ENCODE peak calls at places on chromosomes 6 and 20, in seven cellular contexts. W, H, J, Q, I, E and O are unnamed samples. For H3K4me1, the result is how much of the 10 kb centered on the place peaks cover.

GRCh38 chr6:78701407-78701806 is 165.9 kb upstream of the IRAK1BP1 start:
- DNase-seq in W (no peak), H (no peak), J (no peak), Q (no peak), I (no peak), E (no peak), O (no peak)

GRCh38 chr6:41093729-41094128 is 21.0 kb downstream of the NFYA start:
- DNase-seq in W (no peak), H (no peak), J (no peak), Q (no peak), I (no peak), E (no peak), O (no peak)

GRCh38 chr20:58025233-58025632 is 203.2 kb downstream of the ANKRD60 start:
- DNase-seq in W (no peak), H (no peak), J (no peak), Q (no peak), I (peak), E (no peak), O (no peak)

GRCh38 chr20:34415079-34415478 is 52.0 kb downstream of the ITCH start:
- DNase-seq in W (no peak), H (no peak), J (peak), Q (no peak), I (no peak), E (no peak), O (no peak)

GRCh38 chr20:60446273-60447111 is 488.3 kb downstream of the CDH26 start:
- DNase-seq in W (no peak), H (no peak), J (no peak), Q (no peak), I (no peak), E (no peak), O (no peak)

GRCh38 chr20:48189177-48189576 is 403.9 kb upstream of the SULF2 start:
- DNase-seq in W (no peak), H (peak), J (peak), Q (no peak), I (no peak), E (peak), O (no peak)

GRCh38 chr20:58980711-58981563 is at the start of gene NELFCD:
- DNase-seq in W (peak), H (peak), J (peak), Q (peak), I (peak), E (peak), O (peak)

GRCh38 chr6:145271086-145271485 is 464.2 kb downstream of the EPM2A start:
- DNase-seq in W (no peak), H (no peak), J (no peak), Q (no peak), I (no peak), E (no peak), O (no peak)

GRCh38 chr6:14664616-14665315 is 547.2 kb downstream of the CD83 start:
- DNase-seq in W (no peak), H (peak), J (peak), Q (peak), I (no peak), E (no peak), O (no peak)

GRCh38 chr6:141421378-141421777 is 711.3 kb upstream of the GJE1 start:
- DNase-seq in W (no peak), H (no peak), J (no peak), Q (no peak), I (no peak), E (no peak), O (no peak)

GRCh38 chr6:19836799-19837510 is at the start of gene ID4:
- DNase-seq in W (peak), H (peak), J (no peak), Q (peak), I (peak), E (no peak), O (peak)

GRCh38 chr6:139342957-139343750 is 31.3 kb downstream of the CITED2 start:
- DNase-seq in W (no peak), H (no peak), J (no peak), Q (no peak), I (no peak), E (no peak), O (no peak)

GRCh38 chr6:26521485-26522391 is 16.4 kb upstream of the HMGN4 start:
- DNase-seq in W (peak), H (peak), J (peak), Q (peak), I (peak), E (no peak), O (peak)
- TF ChIP-seq CTCF in W (peak), H (peak), J (peak), Q (peak), I (peak), E (peak), O (peak)

GRCh38 chr6:146990821-146991798 is 213.1 kb upstream of the STXBP5 start:
- DNase-seq in W (no peak), H (no peak), J (no peak), Q (no peak), I (no peak), E (peak), O (no peak)
- H3K27ac ChIP-seq in W (no peak), H (no peak), J (no peak), Q (no peak), I (no peak), E (no peak), O (no peak)

GRCh38 chr6:87181903-87182302 is 26.5 kb downstream of the ZNF292 start:
- DNase-seq in W (no peak), H (no peak), J (no peak), Q (no peak), I (no peak), E (no peak), O (no peak)

GRCh38 chr6:87184762-87185250 is 29.4 kb downstream of the ZNF292 start:
- DNase-seq in W (no peak), H (no peak), J (no peak), Q (no peak), I (no peak), E (peak), O (no peak)

GRCh38 chr6:87182321-87182720 is 27.0 kb downstream of the ZNF292 start:
- DNase-seq in W (no peak), H (no peak), J (no peak), Q (no peak), I (no peak), E (no peak), O (no peak)

GRCh38 chr6:87183687-87184086 is 28.3 kb downstream of the ZNF292 start:
- DNase-seq in W (no peak), H (no peak), J (no peak), Q (no peak), I (no peak), E (no peak), O (no peak)

GRCh38 chr6:87182940-87183339 is 27.6 kb downstream of the ZNF292 start:
- DNase-seq in W (no peak), H (no peak), J (no peak), Q (no peak), I (no peak), E (no peak), O (no peak)
- H3K4me1 ChIP-seq in W (under half), H (under half), J (under half), Q (under half), I (under half), E (under half), O (under half)

GRCh38 chr6:54621285-54621684 is 225.3 kb upstream of the FAM83B start:
- DNase-seq in W (peak), H (no peak), J (no peak), Q (no peak), I (no peak), E (no peak), O (no peak)
- TF ChIP-seq CTCF in W (no peak), H (peak), J (no peak), Q (peak), I (no peak), E (no peak), O (peak)

DNA sequence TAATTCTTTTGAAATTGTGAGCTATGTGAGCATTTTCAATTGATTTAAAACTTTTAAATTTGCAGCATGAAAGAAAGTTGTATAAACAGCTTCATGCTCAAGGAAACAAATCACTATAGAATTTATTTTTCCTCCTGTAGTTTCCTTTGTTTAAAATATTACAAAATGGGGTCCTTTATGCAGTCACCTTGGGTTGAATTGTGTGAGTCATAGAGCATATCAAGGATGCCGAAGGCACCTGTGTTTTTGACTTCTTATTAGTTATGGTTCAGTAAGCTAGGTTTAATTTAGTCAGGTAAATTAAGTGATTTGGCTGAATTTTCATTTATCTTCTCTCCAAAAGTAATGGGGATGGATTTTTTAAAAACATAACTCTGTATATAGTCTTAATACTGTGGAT is 96.8 kb downstream of the BCKDHB start:
- DNase-seq in W (no peak), H (no peak), J (no peak), Q (no peak), I (no peak), E (no peak), O (no peak)
- H3K27ac ChIP-seq in W (no peak), H (no peak), J (no peak), Q (no peak), I (no peak), E (no peak), O (no peak)

DNA sequence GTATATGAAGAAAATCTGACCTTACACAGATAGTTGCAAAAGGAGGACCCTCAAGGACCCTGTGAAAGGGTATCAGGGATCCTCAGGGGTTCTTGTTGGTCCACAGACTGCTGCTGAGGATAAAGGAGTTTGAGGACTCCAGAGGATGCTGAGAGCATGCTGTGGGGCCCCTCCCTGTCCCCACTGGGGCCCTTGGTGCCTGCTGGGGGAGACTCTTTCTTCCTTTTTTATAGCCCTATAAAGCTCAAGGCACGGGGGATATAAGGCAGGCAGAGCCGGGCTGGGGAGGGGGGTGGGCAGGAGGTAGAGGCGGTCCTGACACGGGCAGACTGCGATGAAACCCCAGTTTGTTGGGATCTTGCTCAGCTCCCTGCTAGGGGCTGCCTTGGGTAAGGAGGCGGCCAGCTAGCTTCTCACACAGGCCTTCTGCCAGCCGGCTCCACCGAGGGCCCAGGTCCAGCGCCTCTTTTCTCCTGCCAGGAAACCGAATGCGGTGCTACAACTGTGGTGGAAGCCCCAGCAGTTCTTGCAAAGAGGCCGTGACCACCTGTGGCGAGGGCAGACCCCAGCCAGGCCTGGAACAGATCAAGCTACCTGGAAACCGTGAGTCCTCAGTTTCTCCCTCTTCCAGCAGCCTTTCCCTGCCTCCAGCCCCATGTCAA is at the start of gene LY6G6D:
- DNase-seq in W (no peak), H (peak), J (no peak), Q (no peak), I (no peak), E (no peak), O (no peak)
- H3K4me1 ChIP-seq in W (under half), H (under half), J (under half), Q (under half), I (under half), E (under half), O (under half)

DNA sequence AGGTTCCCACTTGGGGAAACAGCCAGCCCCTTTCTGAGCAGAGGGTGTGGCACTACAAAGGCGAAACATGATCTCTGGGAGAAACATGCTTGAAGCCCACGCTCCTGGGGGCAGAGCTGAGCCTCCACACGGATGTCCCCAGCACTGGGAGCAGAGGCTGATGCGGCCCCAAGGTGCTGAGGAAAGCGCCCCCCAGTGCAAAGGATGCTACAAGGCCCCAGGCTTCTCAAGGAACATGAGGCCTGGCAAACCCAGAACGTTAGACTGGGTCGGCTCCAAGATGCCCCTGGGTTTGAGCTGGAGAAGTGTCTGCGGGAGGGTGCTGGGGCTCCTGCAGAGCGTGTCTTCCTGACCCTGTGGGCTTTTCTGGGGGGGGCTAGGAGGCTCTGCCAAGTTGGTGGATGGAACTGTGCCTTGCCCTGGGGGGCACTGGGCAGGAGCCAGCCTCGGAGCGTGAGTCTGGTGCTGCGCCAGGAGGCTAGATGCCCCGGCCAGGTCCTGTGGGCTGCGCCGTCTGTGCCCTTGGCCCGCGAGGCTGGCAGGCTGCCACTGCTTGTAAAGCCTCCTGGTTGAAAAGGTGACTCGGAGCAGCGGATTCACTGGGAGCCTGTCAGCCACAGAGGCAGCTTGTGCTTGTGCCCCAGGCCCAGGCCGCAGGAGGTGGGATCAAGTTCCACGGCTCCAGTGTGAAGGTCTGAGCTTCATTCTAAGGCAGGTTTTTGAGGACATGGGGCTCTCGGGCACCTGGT is 8.1 kb downstream of the SYNJ2 start:
- DNase-seq in W (peak), H (no peak), J (no peak), Q (peak), I (peak), E (no peak), O (peak)
- TF ChIP-seq CTCF in W (peak), H (peak), J (no peak), Q (no peak), I (no peak), E (peak), O (no peak)

DNA sequence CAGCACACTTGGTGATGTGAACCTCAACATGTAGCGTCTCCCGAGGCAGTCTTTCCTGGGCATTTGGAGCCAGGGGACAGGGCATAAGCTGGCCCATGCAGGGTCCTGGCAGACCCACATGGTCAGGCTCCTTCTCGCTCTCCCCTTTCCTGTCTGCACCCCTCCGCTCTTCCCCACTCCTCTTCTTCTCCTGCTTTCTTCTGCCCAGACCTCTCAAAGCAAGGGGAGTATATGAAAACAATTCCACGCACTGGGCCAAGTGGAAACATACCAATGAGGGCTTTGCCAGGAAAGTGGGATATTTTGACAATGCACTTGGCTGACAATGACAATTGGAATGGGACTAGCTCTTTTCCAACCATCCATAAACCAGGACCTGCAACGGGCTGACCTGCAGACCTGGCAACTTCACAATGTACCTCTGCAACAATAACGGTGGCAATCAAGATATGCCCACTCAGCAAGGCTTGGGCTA is 58.9 kb upstream of the TRAF3IP2 start:
- DNase-seq in W (no peak), H (no peak), J (no peak), Q (no peak), I (no peak), E (no peak), O (no peak)
- H3K27ac ChIP-seq in W (no peak), H (no peak), J (no peak), Q (no peak), I (peak), E (no peak), O (no peak)

GRCh38 chr20:36098364-36098763 is 56.2 kb upstream of the EPB41L1 start:
- DNase-seq in W (no peak), H (no peak), J (peak), Q (peak), I (no peak), E (no peak), O (no peak)

GRCh38 chr20:36097331-36097730 is 57.2 kb upstream of the EPB41L1 start:
- DNase-seq in W (no peak), H (no peak), J (no peak), Q (no peak), I (no peak), E (no peak), O (no peak)

GRCh38 chr20:36096404-36096799 is 58.1 kb upstream of the EPB41L1 start:
- DNase-seq in W (no peak), H (no peak), J (no peak), Q (no peak), I (no peak), E (no peak), O (no peak)

GRCh38 chr20:36099106-36099505 is 55.4 kb upstream of the EPB41L1 start:
- DNase-seq in W (no peak), H (no peak), J (no peak), Q (no peak), I (no peak), E (no peak), O (no peak)

DNA sequence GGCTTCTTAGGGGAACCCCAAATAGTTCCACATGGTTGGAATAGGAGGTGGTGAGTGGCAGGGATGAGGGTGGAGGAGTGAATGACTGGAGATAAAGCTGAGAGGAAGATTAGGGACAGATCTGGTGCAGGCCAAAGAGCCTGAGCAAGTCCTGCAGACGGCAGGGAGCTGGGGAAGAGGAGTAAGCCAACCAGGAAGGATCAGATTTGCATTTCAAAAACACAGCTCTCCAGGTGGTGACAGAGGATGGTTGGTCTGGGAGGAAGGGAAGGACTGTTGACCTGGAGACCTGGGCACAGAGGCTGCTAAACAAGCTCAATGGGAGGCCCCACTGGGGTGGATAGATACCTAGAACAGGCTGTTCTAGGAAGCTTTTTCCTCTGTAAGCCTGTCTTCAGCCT is 56.8 kb upstream of the EPB41L1 start:
- DNase-seq in W (no peak), H (peak), J (no peak), Q (no peak), I (no peak), E (no peak), O (no peak)
- H3K4me1 ChIP-seq in W (under half), H (under half), J (half or more), Q (under half), I (under half), E (under half), O (under half)

GRCh38 chr20:62401331-62401779 is 5.7 kb downstream of the CABLES2 start:
- DNase-seq in W (peak), H (peak), J (no peak), Q (no peak), I (no peak), E (no peak), O (no peak)
- TF ChIP-seq CTCF in W (peak), H (peak), J (no peak), Q (no peak), I (no peak), E (no peak), O (no peak)